ENCODE peak calls at places on chromosome 13, in eight cellular contexts. One of them, this sample, is unnamed.

GRCh38 chr13:27295096-27295495 is 24.5 kb downstream of the RASL11A start:
- DNase-seq in stimulated activated CD4-positive, alpha-beta T cell treated with anti-CD3 and anti-CD28 coated beads, Interleukin-2, amount 100 ng/mL, for 48 hours: no peak
- DNase-seq in fibroblast of the aortic adventitia: no peak
- DNase-seq in stimulated activated CD8-positive, alpha-beta memory T cell treated with anti-CD3 and anti-CD28 coated beads, Interleukin-7, amount 100 ng/mL, for 1 hour: no peak
- DNase-seq in upper lobe of right lung: no peak
- DNase-seq in HTR-8/SVneo: no peak
- DNase-seq in T-helper 1 cell: no peak
- DNase-seq in AG08396: no peak
- DNase-seq in this sample: no peak

GRCh38 chr13:83248751-83249150 is 633.5 kb downstream of the SLITRK1 start:
- DNase-seq in stimulated activated CD4-positive, alpha-beta T cell treated with anti-CD3 and anti-CD28 coated beads, Interleukin-2, amount 100 ng/mL, for 48 hours: no peak
- DNase-seq in fibroblast of the aortic adventitia: peak
- DNase-seq in stimulated activated CD8-positive, alpha-beta memory T cell treated with anti-CD3 and anti-CD28 coated beads, Interleukin-7, amount 100 ng/mL, for 1 hour: no peak
- DNase-seq in upper lobe of right lung: no peak
- DNase-seq in HTR-8/SVneo: no peak
- DNase-seq in T-helper 1 cell: no peak
- DNase-seq in AG08396: no peak
- DNase-seq in this sample: no peak

GRCh38 chr13:107351305-107351704 is 783.4 kb upstream of the ARGLU1 start:
- DNase-seq in stimulated activated CD4-positive, alpha-beta T cell treated with anti-CD3 and anti-CD28 coated beads, Interleukin-2, amount 100 ng/mL, for 48 hours: no peak
- DNase-seq in fibroblast of the aortic adventitia: peak
- DNase-seq in stimulated activated CD8-positive, alpha-beta memory T cell treated with anti-CD3 and anti-CD28 coated beads, Interleukin-7, amount 100 ng/mL, for 1 hour: no peak
- DNase-seq in upper lobe of right lung: no peak
- DNase-seq in HTR-8/SVneo: no peak
- DNase-seq in T-helper 1 cell: no peak
- DNase-seq in AG08396: no peak
- DNase-seq in this sample: no peak

GRCh38 chr13:24033527-24034302 is 126.8 kb upstream of the SPATA13 start:
- DNase-seq in stimulated activated CD4-positive, alpha-beta T cell treated with anti-CD3 and anti-CD28 coated beads, Interleukin-2, amount 100 ng/mL, for 48 hours: no peak
- DNase-seq in fibroblast of the aortic adventitia: peak
- DNase-seq in stimulated activated CD8-positive, alpha-beta memory T cell treated with anti-CD3 and anti-CD28 coated beads, Interleukin-7, amount 100 ng/mL, for 1 hour: no peak
- DNase-seq in upper lobe of right lung: no peak
- DNase-seq in HTR-8/SVneo: no peak
- DNase-seq in T-helper 1 cell: no peak
- DNase-seq in AG08396: peak
- DNase-seq in this sample: no peak

GRCh38 chr13:28329395-28330158 is 165.4 kb downstream of the FLT1 start:
- DNase-seq in stimulated activated CD4-positive, alpha-beta T cell treated with anti-CD3 and anti-CD28 coated beads, Interleukin-2, amount 100 ng/mL, for 48 hours: no peak
- DNase-seq in fibroblast of the aortic adventitia: peak
- DNase-seq in stimulated activated CD8-positive, alpha-beta memory T cell treated with anti-CD3 and anti-CD28 coated beads, Interleukin-7, amount 100 ng/mL, for 1 hour: no peak
- DNase-seq in upper lobe of right lung: no peak
- DNase-seq in HTR-8/SVneo: no peak
- DNase-seq in T-helper 1 cell: no peak
- DNase-seq in AG08396: peak
- DNase-seq in this sample: no peak

GRCh38 chr13:110369400-110369799 is 62.3 kb downstream of the COL4A2 start:
- DNase-seq in stimulated activated CD4-positive, alpha-beta T cell treated with anti-CD3 and anti-CD28 coated beads, Interleukin-2, amount 100 ng/mL, for 48 hours: no peak
- DNase-seq in fibroblast of the aortic adventitia: no peak
- DNase-seq in stimulated activated CD8-positive, alpha-beta memory T cell treated with anti-CD3 and anti-CD28 coated beads, Interleukin-7, amount 100 ng/mL, for 1 hour: no peak
- DNase-seq in upper lobe of right lung: no peak
- DNase-seq in HTR-8/SVneo: no peak
- DNase-seq in T-helper 1 cell: no peak
- DNase-seq in AG08396: no peak
- DNase-seq in this sample: no peak

GRCh38 chr13:102128216-102128800 is 273.5 kb downstream of the FGF14 start:
- DNase-seq in stimulated activated CD4-positive, alpha-beta T cell treated with anti-CD3 and anti-CD28 coated beads, Interleukin-2, amount 100 ng/mL, for 48 hours: no peak
- DNase-seq in fibroblast of the aortic adventitia: peak
- DNase-seq in stimulated activated CD8-positive, alpha-beta memory T cell treated with anti-CD3 and anti-CD28 coated beads, Interleukin-7, amount 100 ng/mL, for 1 hour: no peak
- DNase-seq in upper lobe of right lung: no peak
- DNase-seq in HTR-8/SVneo: no peak
- DNase-seq in T-helper 1 cell: no peak
- DNase-seq in AG08396: peak
- DNase-seq in this sample: no peak

GRCh38 chr13:76845367-76845766 is 40.8 kb downstream of the KCTD12 start:
- DNase-seq in stimulated activated CD4-positive, alpha-beta T cell treated with anti-CD3 and anti-CD28 coated beads, Interleukin-2, amount 100 ng/mL, for 48 hours: no peak
- DNase-seq in fibroblast of the aortic adventitia: no peak
- DNase-seq in stimulated activated CD8-positive, alpha-beta memory T cell treated with anti-CD3 and anti-CD28 coated beads, Interleukin-7, amount 100 ng/mL, for 1 hour: no peak
- DNase-seq in upper lobe of right lung: no peak
- DNase-seq in HTR-8/SVneo: no peak
- DNase-seq in T-helper 1 cell: no peak
- DNase-seq in AG08396: no peak
- DNase-seq in this sample: no peak

GRCh38 chr13:43751624-43752023 is 35.1 kb downstream of the ENOX1 start:
- DNase-seq in stimulated activated CD4-positive, alpha-beta T cell treated with anti-CD3 and anti-CD28 coated beads, Interleukin-2, amount 100 ng/mL, for 48 hours: no peak
- DNase-seq in fibroblast of the aortic adventitia: peak
- DNase-seq in stimulated activated CD8-positive, alpha-beta memory T cell treated with anti-CD3 and anti-CD28 coated beads, Interleukin-7, amount 100 ng/mL, for 1 hour: no peak
- DNase-seq in upper lobe of right lung: no peak
- DNase-seq in HTR-8/SVneo: no peak
- DNase-seq in T-helper 1 cell: no peak
- DNase-seq in AG08396: no peak
- DNase-seq in this sample: no peak

GRCh38 chr13:49456156-49456555 is 12.1 kb downstream of the SETDB2 start:
- DNase-seq in stimulated activated CD4-positive, alpha-beta T cell treated with anti-CD3 and anti-CD28 coated beads, Interleukin-2, amount 100 ng/mL, for 48 hours: no peak
- DNase-seq in fibroblast of the aortic adventitia: no peak
- DNase-seq in stimulated activated CD8-positive, alpha-beta memory T cell treated with anti-CD3 and anti-CD28 coated beads, Interleukin-7, amount 100 ng/mL, for 1 hour: no peak
- DNase-seq in upper lobe of right lung: no peak
- DNase-seq in HTR-8/SVneo: no peak
- DNase-seq in T-helper 1 cell: no peak
- DNase-seq in AG08396: no peak
- DNase-seq in this sample: no peak

GRCh38 chr13:32737679-32738078 is 151.4 kb downstream of the PDS5B start:
- DNase-seq in stimulated activated CD4-positive, alpha-beta T cell treated with anti-CD3 and anti-CD28 coated beads, Interleukin-2, amount 100 ng/mL, for 48 hours: no peak
- DNase-seq in fibroblast of the aortic adventitia: peak
- DNase-seq in stimulated activated CD8-positive, alpha-beta memory T cell treated with anti-CD3 and anti-CD28 coated beads, Interleukin-7, amount 100 ng/mL, for 1 hour: no peak
- DNase-seq in upper lobe of right lung: no peak
- DNase-seq in HTR-8/SVneo: no peak
- DNase-seq in T-helper 1 cell: no peak
- DNase-seq in AG08396: no peak
- DNase-seq in this sample: no peak

GRCh38 chr13:112168771-112169170 is 101.8 kb downstream of the SOX1 start:
- DNase-seq in stimulated activated CD4-positive, alpha-beta T cell treated with anti-CD3 and anti-CD28 coated beads, Interleukin-2, amount 100 ng/mL, for 48 hours: no peak
- DNase-seq in fibroblast of the aortic adventitia: no peak
- DNase-seq in stimulated activated CD8-positive, alpha-beta memory T cell treated with anti-CD3 and anti-CD28 coated beads, Interleukin-7, amount 100 ng/mL, for 1 hour: no peak
- DNase-seq in upper lobe of right lung: peak
- DNase-seq in HTR-8/SVneo: no peak
- DNase-seq in T-helper 1 cell: no peak
- DNase-seq in AG08396: no peak
- DNase-seq in this sample: no peak

GRCh38 chr13:29679357-29680050 is 84.0 kb upstream of the SLC7A1 start:
- DNase-seq in stimulated activated CD4-positive, alpha-beta T cell treated with anti-CD3 and anti-CD28 coated beads, Interleukin-2, amount 100 ng/mL, for 48 hours: no peak
- DNase-seq in fibroblast of the aortic adventitia: no peak
- DNase-seq in stimulated activated CD8-positive, alpha-beta memory T cell treated with anti-CD3 and anti-CD28 coated beads, Interleukin-7, amount 100 ng/mL, for 1 hour: no peak
- DNase-seq in upper lobe of right lung: no peak
- DNase-seq in HTR-8/SVneo: no peak
- DNase-seq in T-helper 1 cell: no peak
- DNase-seq in AG08396: no peak
- DNase-seq in this sample: no peak

This sample was measured in NCI-H1930.